ENCODE peak calls at places on chromosomes 5 and 9, in four cellular contexts. D is tibial artery, Z is endothelial cell, R is brain microvascular endothelial cell. K is an unnamed sample.

GRCh38 chr5:160188151-160188967 is 40.9 kb upstream of the FABP6 start:
- DNase-seq in D (peak), Z (peak), R (peak), K (no peak)

GRCh38 chr5:157271740-157272271 is 5.9 kb downstream of the CYFIP2 start:
- DNase-seq in D (no peak), Z (no peak), R (no peak), K (no peak)

GRCh38 chr5:9652295-9652694 is 22.1 kb upstream of the TAS2R1 start:
- DNase-seq in D (no peak), Z (no peak), R (no peak), K (no peak)

GRCh38 chr5:168076561-168076991 is 214.9 kb upstream of the WWC1 start:
- DNase-seq in D (no peak), Z (peak), R (peak), K (peak)

GRCh38 chr5:128551476-128551875 is 13.4 kb upstream of the FBN2 start:
- DNase-seq in D (no peak), Z (no peak), R (no peak), K (no peak)

GRCh38 chr9:93292288-93292615 is 108.3 kb downstream of the WNK2 start:
- DNase-seq in D (no peak), Z (no peak), R (no peak), K (no peak)

GRCh38 chr9:34190996-34191892 is 12.4 kb downstream of the UBAP1 start:
- DNase-seq in D (no peak), Z (no peak), R (no peak), K (peak)

GRCh38 chr9:16092627-16093091 is 539.8 kb downstream of the CCDC171 start:
- DNase-seq in D (no peak), Z (no peak), R (no peak), K (no peak)

GRCh38 chr5:177431317-177432142 is 5.1 kb downstream of the GRK6 start:
- DNase-seq in D (no peak), Z (no peak), R (no peak), K (no peak)

GRCh38 chr9:22084336-22085035 is 75.4 kb upstream of the CDKN2B start:
- DNase-seq in D (no peak), Z (no peak), R (peak), K (no peak)

GRCh38 chr5:176458904-176459561 is 10.8 kb downstream of the FAF2 start:
- DNase-seq in D (no peak), Z (no peak), R (no peak), K (no peak)

GRCh38 chr9:17009071-17009470 is 125.8 kb upstream of the CNTLN start:
- DNase-seq in D (no peak), Z (no peak), R (no peak), K (no peak)

GRCh38 chr9:89996106-89996505 is 391.3 kb downstream of the GADD45G start:
- DNase-seq in D (no peak), Z (no peak), R (no peak), K (no peak)

GRCh38 chr9:76359365-76359764 is 34.9 kb downstream of the RFK start:
- DNase-seq in D (no peak), Z (no peak), R (no peak), K (no peak)

GRCh38 chr9:23771746-23772145 is 54.3 kb downstream of the ELAVL2 start:
- DNase-seq in D (no peak), Z (no peak), R (no peak), K (no peak)

GRCh38 chr9:89022902-89023301 is 31.6 kb downstream of the S1PR3 start:
- DNase-seq in D (peak), Z (no peak), R (peak), K (no peak)

GRCh38 chr9:69136781-69137180 is 37.3 kb upstream of the TJP2 start:
- DNase-seq in D (no peak), Z (peak), R (no peak), K (peak)

GRCh38 chr9:111949919-111950318 is 53.3 kb downstream of the UGCG start:
- DNase-seq in D (no peak), Z (no peak), R (no peak), K (no peak)

GRCh38 chr9:85521331-85522197 is 220.2 kb downstream of the AGTPBP1 start:
- DNase-seq in D (no peak), Z (no peak), R (no peak), K (no peak)

GRCh38 chr9:89558948-89559347 is 45.9 kb upstream of the GADD45G start:
- DNase-seq in D (no peak), Z (no peak), R (no peak), K (no peak)

GRCh38 chr5:171413153-171413910 is 6.1 kb upstream of the FGF18 start:
- DNase-seq in D (no peak), Z (no peak), R (no peak), K (no peak)

GRCh38 chr5:167985373-167985772 is 306.1 kb upstream of the WWC1 start:
- DNase-seq in D (no peak), Z (no peak), R (no peak), K (no peak)

GRCh38 chr9:110635589-110635988 is 33.0 kb upstream of the MUSK start:
- DNase-seq in D (no peak), Z (no peak), R (no peak), K (no peak)

DNA sequence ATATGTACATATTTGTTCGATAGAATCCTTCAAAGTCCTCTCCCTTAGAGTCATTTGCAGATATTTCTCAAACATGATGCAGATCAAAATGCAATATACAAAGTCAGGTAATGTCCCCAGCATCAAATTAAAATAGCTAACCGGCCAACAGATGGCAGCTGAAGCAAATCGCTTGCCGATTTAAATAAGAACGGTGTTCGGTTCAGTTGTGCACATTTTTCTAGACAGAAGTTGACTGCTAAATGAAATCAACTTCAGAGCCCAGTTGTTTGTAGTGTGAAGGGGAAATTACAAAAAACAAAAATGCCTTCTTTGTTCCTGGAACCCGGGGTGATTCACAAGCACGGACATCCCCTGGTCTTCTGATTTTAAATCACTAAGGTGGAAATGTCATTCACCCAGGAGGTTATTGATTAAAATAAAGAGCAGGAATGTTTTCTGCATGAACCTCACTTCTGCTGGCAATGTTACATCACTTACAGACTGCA is 219.2 kb downstream of the EBF1 start:
- DNase-seq in D (no peak), Z (no peak), R (no peak), K (no peak)
- TF ChIP-seq CTCF in D (no peak), Z (no peak), R (no peak), K (peak)

GRCh38 chr5:62331921-62332320 is 25.9 kb downstream of the KIF2A start:
- DNase-seq in D (no peak), Z (no peak), R (no peak), K (no peak)
- TF ChIP-seq CTCF in D (no peak), Z (no peak), R (no peak), K (no peak)

DNA sequence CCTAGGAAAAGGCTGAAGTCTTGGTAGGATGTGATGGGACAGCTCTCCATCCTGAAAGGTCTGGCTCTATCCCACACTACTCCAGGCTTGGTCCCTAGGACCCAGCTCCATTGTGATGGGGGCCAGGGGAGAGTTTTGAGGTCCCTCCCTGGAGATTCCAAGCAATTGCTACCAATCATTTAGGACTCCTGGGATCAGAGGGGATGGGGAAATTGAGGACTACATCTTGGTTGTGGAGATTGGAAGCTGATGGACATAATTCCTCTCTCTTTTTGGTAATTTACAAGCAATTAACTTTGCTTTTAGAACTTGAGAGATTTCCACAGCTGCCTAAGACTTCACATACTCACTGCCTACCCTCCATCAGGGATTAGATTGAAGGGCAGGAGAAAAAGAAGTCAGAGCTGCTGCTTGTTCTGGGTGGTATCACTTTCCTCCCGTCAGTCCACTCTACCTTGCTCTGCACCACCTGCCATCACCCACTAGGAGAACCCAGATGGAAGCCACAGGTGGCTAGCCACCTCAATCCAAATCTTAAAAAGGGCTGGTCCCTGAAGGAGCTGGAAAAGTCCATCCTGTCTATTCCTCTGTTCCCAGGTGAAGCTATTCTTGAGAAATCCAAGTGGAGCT is 10.6 kb downstream of the IRF1 start:
- DNase-seq in D (no peak), Z (no peak), R (no peak), K (no peak)
- TF ChIP-seq CTCF in D (no peak), Z (no peak), R (no peak), K (no peak)

DNA sequence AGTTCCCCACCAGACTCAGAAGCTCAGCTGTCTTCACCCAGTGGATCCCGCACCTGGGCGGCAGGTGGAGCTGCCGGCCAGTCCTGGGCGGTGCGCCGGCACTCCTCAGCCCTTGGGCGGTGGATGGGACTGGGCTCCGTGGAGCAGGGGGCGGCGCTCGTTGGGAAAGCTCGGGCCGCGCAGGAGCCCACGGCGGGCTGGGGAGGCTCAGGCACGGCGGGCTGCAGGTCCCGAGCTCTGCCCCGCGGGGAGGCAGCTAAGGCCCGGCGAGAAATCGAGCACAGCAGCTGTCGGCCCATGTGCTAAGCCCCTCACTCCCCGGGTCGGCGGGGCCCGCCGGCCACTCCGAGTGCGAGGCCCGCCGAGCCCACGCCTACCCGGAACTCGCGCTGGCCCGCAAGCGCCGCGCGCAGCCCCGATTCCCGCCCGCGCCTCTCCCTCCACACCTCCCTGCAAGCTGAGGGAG is 560.0 kb downstream of the BRINP1 start:
- DNase-seq in D (no peak), Z (no peak), R (no peak), K (no peak)
- TF ChIP-seq CTCF in D (no peak), Z (no peak), R (no peak), K (no peak)

GRCh38 chr9:132673355-132673754 is 3.1 kb downstream of the GTF3C4 start:
- DNase-seq in D (no peak), Z (peak), R (peak), K (no peak)
- TF ChIP-seq CTCF in D (no peak), Z (no peak), R (peak), K (no peak)

DNA sequence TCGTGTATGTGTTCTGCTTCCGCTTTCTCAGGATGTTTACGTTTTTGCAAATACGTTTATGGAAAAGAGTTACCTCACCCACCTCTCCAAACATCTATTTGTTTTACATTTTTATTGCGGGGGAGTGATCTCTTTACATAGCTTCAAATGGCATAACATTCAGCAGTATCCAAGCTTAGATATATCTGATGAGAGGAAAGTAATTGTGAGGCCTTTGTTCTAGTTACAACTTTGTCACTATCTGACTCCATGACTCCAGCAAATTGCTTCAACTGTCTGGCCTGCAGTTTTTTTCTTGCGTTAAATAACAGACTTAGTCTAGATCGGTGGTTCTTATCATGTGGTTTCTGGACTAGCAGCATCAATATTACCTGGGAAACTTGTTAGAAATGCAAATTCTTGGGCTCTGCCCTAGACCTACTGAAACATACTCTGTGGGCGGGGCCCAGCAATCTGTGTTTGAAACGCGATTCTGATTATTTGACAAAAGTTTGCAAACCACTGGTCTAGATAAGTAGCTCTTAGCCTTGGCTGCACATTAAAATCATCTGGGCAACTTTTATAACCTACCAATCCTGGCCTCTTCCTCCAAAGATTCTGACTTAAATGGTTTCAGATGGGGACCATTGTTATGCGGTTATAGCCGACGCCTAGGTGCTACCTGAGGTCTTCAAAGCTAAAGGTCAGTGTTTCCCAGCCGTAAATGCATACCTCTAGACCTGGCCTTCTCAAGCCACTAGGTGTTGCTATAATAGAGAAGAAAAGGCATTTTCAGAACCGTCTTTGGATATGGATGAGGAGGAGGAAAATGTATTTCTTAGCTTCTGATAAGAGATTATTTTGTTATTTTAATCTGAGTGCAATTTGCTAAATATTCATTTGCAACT is 73.9 kb downstream of the C9orf85 start:
- DNase-seq in D (no peak), Z (no peak), R (no peak), K (no peak)
- TF ChIP-seq CTCF in D (no peak), Z (no peak), R (no peak), K (no peak)

GRCh38 chr5:37370864-37371726 is at the start of gene NUP155:
- DNase-seq in D (peak), Z (peak), R (peak), K (peak)
- TF ChIP-seq CTCF in D (no peak), Z (no peak), R (no peak), K (no peak)